ENCODE peak calls at places on chromosome 1, in five cellular contexts. One of them, this sample, is unnamed.

GRCh38 chr1:201676061-201676644 is 137.2 kb downstream of the NAV1 start:
- DNase-seq in keratinocyte: no peak
- DNase-seq in NCI-H187: no peak
- DNase-seq in Ammon's horn: no peak
- DNase-seq in mesenteric fat pad: no peak
- DNase-seq in this sample: peak

GRCh38 chr1:41363632-41364320 is 2.5 kb downstream of the FOXO6 start:
- DNase-seq in Ammon's horn: no peak
- DNase-seq in mesenteric fat pad: no peak
- DNase-seq in keratinocyte: no peak
- DNase-seq in NCI-H187: no peak
- DNase-seq in this sample: no peak

GRCh38 chr1:206430031-206430983 is 40.0 kb upstream of the IKBKE start:
- DNase-seq in mesenteric fat pad: no peak
- DNase-seq in Ammon's horn: no peak
- DNase-seq in keratinocyte: no peak
- DNase-seq in NCI-H187: no peak
- DNase-seq in this sample: peak

GRCh38 chr1:220768127-220768601 is 18.5 kb upstream of the MTARC1 start:
- DNase-seq in keratinocyte: no peak
- DNase-seq in Ammon's horn: no peak
- DNase-seq in mesenteric fat pad: no peak
- DNase-seq in NCI-H187: no peak
- DNase-seq in this sample: no peak

GRCh38 chr1:200161801-200162200 is 134.3 kb downstream of the NR5A2 start:
- DNase-seq in keratinocyte: no peak
- DNase-seq in Ammon's horn: no peak
- DNase-seq in mesenteric fat pad: no peak
- DNase-seq in NCI-H187: no peak
- DNase-seq in this sample: no peak

GRCh38 chr1:39195166-39196111 is 9.1 kb upstream of the MACF1 start:
- DNase-seq in mesenteric fat pad: no peak
- DNase-seq in Ammon's horn: no peak
- DNase-seq in keratinocyte: no peak
- DNase-seq in NCI-H187: no peak
- DNase-seq in this sample: no peak

GRCh38 chr1:72557446-72558049 is 275.2 kb upstream of the NEGR1 start:
- DNase-seq in Ammon's horn: peak
- DNase-seq in keratinocyte: no peak
- DNase-seq in mesenteric fat pad: no peak
- DNase-seq in NCI-H187: no peak
- DNase-seq in this sample: peak

GRCh38 chr1:119885903-119886783 is 10.2 kb downstream of the ADAM30 start:
- DNase-seq in keratinocyte: no peak
- DNase-seq in mesenteric fat pad: no peak
- DNase-seq in Ammon's horn: peak
- DNase-seq in NCI-H187: peak
- DNase-seq in this sample: peak

GRCh38 chr1:232016636-232017035 is 390.0 kb downstream of the DISC1 start:
- DNase-seq in Ammon's horn: no peak
- DNase-seq in NCI-H187: no peak
- DNase-seq in keratinocyte: no peak
- DNase-seq in mesenteric fat pad: no peak
- DNase-seq in this sample: no peak

GRCh38 chr1:183259886-183260285 is 73.8 kb downstream of the LAMC2 start:
- DNase-seq in keratinocyte: no peak
- DNase-seq in NCI-H187: no peak
- DNase-seq in mesenteric fat pad: no peak
- DNase-seq in Ammon's horn: no peak
- DNase-seq in this sample: no peak

GRCh38 chr1:79079770-79080169 is 73.2 kb upstream of the ADGRL4 start:
- DNase-seq in mesenteric fat pad: no peak
- DNase-seq in Ammon's horn: peak
- DNase-seq in keratinocyte: no peak
- DNase-seq in NCI-H187: no peak
- DNase-seq in this sample: peak